ENCODE peak calls at places on chromosome 16, in five cellular contexts. P, C, B, G and J are unnamed samples.

GRCh38 chr16:66690106-66690847 is 6.3 kb downstream of the CMTM4 start:
- DNase-seq in P (no peak), C (no peak), B (no peak), G (no peak), J (no peak)

GRCh38 chr16:66970775-66971725 is 10.0 kb downstream of the CES3 start:
- DNase-seq in P (no peak), C (no peak), B (no peak), G (no peak), J (no peak)

GRCh38 chr16:62190426-62190825 is 154.2 kb upstream of the CDH8 start:
- DNase-seq in P (no peak), C (no peak), B (no peak), G (no peak), J (no peak)

GRCh38 chr16:49822649-49823370 is 33.1 kb downstream of the ZNF423 start:
- DNase-seq in P (no peak), C (no peak), B (no peak), G (no peak), J (no peak)

GRCh38 chr16:69322343-69322742 is 8.0 kb downstream of the PDF start:
- DNase-seq in P (no peak), C (no peak), B (no peak), G (no peak), J (no peak)

GRCh38 chr16:55294129-55294528 is 29.9 kb upstream of the IRX6 start:
- DNase-seq in P (no peak), C (no peak), B (no peak), G (no peak), J (no peak)

GRCh38 chr16:82433042-82433441 is 193.7 kb upstream of the CDH13 start:
- DNase-seq in P (no peak), C (no peak), B (no peak), G (no peak), J (no peak)

GRCh38 chr16:2056077-2056476 is 8.3 kb downstream of the TSC2 start:
- DNase-seq in P (no peak), C (peak), B (no peak), G (no peak), J (no peak)

GRCh38 chr16:85437161-85438052 is 175.7 kb upstream of the GSE1 start:
- DNase-seq in P (no peak), C (peak), B (no peak), G (no peak), J (no peak)

GRCh38 chr16:2826591-2827480 is 3.3 kb upstream of the ZG16B start:
- DNase-seq in P (no peak), C (no peak), B (no peak), G (no peak), J (no peak)

GRCh38 chr16:72646615-72647014 is 401.3 kb downstream of the ZFHX3 start:
- DNase-seq in P (no peak), C (no peak), B (no peak), G (no peak), J (no peak)

GRCh38 chr16:878071-878784 is 77.7 kb upstream of the GNG13 start:
- DNase-seq in P (no peak), C (no peak), B (no peak), G (no peak), J (no peak)

GRCh38 chr16:78192734-78193133 is 93.3 kb downstream of the WWOX start:
- DNase-seq in P (no peak), C (no peak), B (no peak), G (no peak), J (no peak)

GRCh38 chr16:85052536-85052935 is 24.9 kb downstream of the KIAA0513 start:
- DNase-seq in P (no peak), C (no peak), B (peak), G (no peak), J (no peak)

GRCh38 chr16:87304951-87305350 is 12.2 kb downstream of the C16orf95 start:
- DNase-seq in P (no peak), C (no peak), B (no peak), G (no peak), J (no peak)